ENCODE peak calls at places on chromosomes 12 and 14, in seven cellular contexts. One of them, this sample, is unnamed.

GRCh38 chr12:57429473-57430116 is 1.2 kb downstream of the R3HDM2 start:
- DNase-seq in T-helper 2 cell: no peak
- DNase-seq in iPS-NIHi11: no peak
- DNase-seq in stimulated activated CD8-positive, alpha-beta memory T cell treated with anti-CD3 and anti-CD28 coated beads, Interleukin-7, amount 100 ng/mL, for 24 hours: no peak
- DNase-seq in T-helper 17 cell: no peak
- DNase-seq in non-pigmented ciliary epithelial cell: no peak
- DNase-seq in HL-60: no peak
- DNase-seq in this sample: peak

GRCh38 chr12:37543131-37543965 is 773.2 kb upstream of the ALG10B start:
- DNase-seq in T-helper 2 cell: no peak
- DNase-seq in T-helper 17 cell: no peak
- DNase-seq in iPS-NIHi11: no peak
- DNase-seq in non-pigmented ciliary epithelial cell: no peak
- DNase-seq in HL-60: no peak
- DNase-seq in stimulated activated CD8-positive, alpha-beta memory T cell treated with anti-CD3 and anti-CD28 coated beads, Interleukin-7, amount 100 ng/mL, for 24 hours: no peak
- DNase-seq in this sample: no peak

GRCh38 chr12:38919191-38919590 is 13.8 kb upstream of the CPNE8 start:
- DNase-seq in HL-60: no peak
- DNase-seq in T-helper 17 cell: no peak
- DNase-seq in non-pigmented ciliary epithelial cell: no peak
- DNase-seq in iPS-NIHi11: no peak
- DNase-seq in T-helper 2 cell: no peak
- DNase-seq in stimulated activated CD8-positive, alpha-beta memory T cell treated with anti-CD3 and anti-CD28 coated beads, Interleukin-7, amount 100 ng/mL, for 24 hours: no peak
- DNase-seq in this sample: no peak

GRCh38 chr14:30874999-30875787 is 834 bp downstream of the COCH start:
- DNase-seq in T-helper 17 cell: no peak
- DNase-seq in non-pigmented ciliary epithelial cell: no peak
- DNase-seq in T-helper 2 cell: peak
- DNase-seq in stimulated activated CD8-positive, alpha-beta memory T cell treated with anti-CD3 and anti-CD28 coated beads, Interleukin-7, amount 100 ng/mL, for 24 hours: no peak
- DNase-seq in iPS-NIHi11: peak
- DNase-seq in HL-60: no peak
- DNase-seq in this sample: no peak

GRCh38 chr14:26410189-26410685 is 187.6 kb downstream of the NOVA1 start:
- DNase-seq in T-helper 17 cell: no peak
- DNase-seq in iPS-NIHi11: no peak
- DNase-seq in T-helper 2 cell: no peak
- DNase-seq in stimulated activated CD8-positive, alpha-beta memory T cell treated with anti-CD3 and anti-CD28 coated beads, Interleukin-7, amount 100 ng/mL, for 24 hours: no peak
- DNase-seq in HL-60: no peak
- DNase-seq in non-pigmented ciliary epithelial cell: no peak
- DNase-seq in this sample: no peak

GRCh38 chr12:51678086-51678724 is 87.2 kb downstream of the SCN8A start:
- DNase-seq in stimulated activated CD8-positive, alpha-beta memory T cell treated with anti-CD3 and anti-CD28 coated beads, Interleukin-7, amount 100 ng/mL, for 24 hours: no peak
- DNase-seq in T-helper 17 cell: no peak
- DNase-seq in HL-60: peak
- DNase-seq in T-helper 2 cell: peak
- DNase-seq in iPS-NIHi11: peak
- DNase-seq in non-pigmented ciliary epithelial cell: no peak
- DNase-seq in this sample: peak

GRCh38 chr12:111991946-111992345 is 21.0 kb downstream of the TMEM116 start:
- DNase-seq in T-helper 17 cell: no peak
- DNase-seq in iPS-NIHi11: no peak
- DNase-seq in T-helper 2 cell: peak
- DNase-seq in non-pigmented ciliary epithelial cell: no peak
- DNase-seq in stimulated activated CD8-positive, alpha-beta memory T cell treated with anti-CD3 and anti-CD28 coated beads, Interleukin-7, amount 100 ng/mL, for 24 hours: no peak
- DNase-seq in HL-60: no peak
- DNase-seq in this sample: no peak

GRCh38 chr12:20420557-20420956 is 52.2 kb downstream of the PDE3A start:
- DNase-seq in T-helper 17 cell: no peak
- DNase-seq in non-pigmented ciliary epithelial cell: no peak
- DNase-seq in T-helper 2 cell: no peak
- DNase-seq in iPS-NIHi11: no peak
- DNase-seq in stimulated activated CD8-positive, alpha-beta memory T cell treated with anti-CD3 and anti-CD28 coated beads, Interleukin-7, amount 100 ng/mL, for 24 hours: no peak
- DNase-seq in HL-60: no peak
- DNase-seq in this sample: no peak

GRCh38 chr12:118103231-118103600 is 595 bp downstream of the VSIG10 start:
- DNase-seq in iPS-NIHi11: no peak
- DNase-seq in T-helper 2 cell: peak
- DNase-seq in HL-60: no peak
- DNase-seq in T-helper 17 cell: no peak
- DNase-seq in non-pigmented ciliary epithelial cell: no peak
- DNase-seq in stimulated activated CD8-positive, alpha-beta memory T cell treated with anti-CD3 and anti-CD28 coated beads, Interleukin-7, amount 100 ng/mL, for 24 hours: no peak
- DNase-seq in this sample: no peak

GRCh38 chr14:50342211-50343080 is 30.3 kb downstream of the DMAC2L start:
- DNase-seq in non-pigmented ciliary epithelial cell: no peak
- DNase-seq in HL-60: no peak
- DNase-seq in T-helper 2 cell: peak
- DNase-seq in T-helper 17 cell: no peak
- DNase-seq in stimulated activated CD8-positive, alpha-beta memory T cell treated with anti-CD3 and anti-CD28 coated beads, Interleukin-7, amount 100 ng/mL, for 24 hours: no peak
- DNase-seq in iPS-NIHi11: peak
- DNase-seq in this sample: no peak

GRCh38 chr12:58920102-58920955 is at the start of gene LRIG3:
- DNase-seq in stimulated activated CD8-positive, alpha-beta memory T cell treated with anti-CD3 and anti-CD28 coated beads, Interleukin-7, amount 100 ng/mL, for 24 hours: no peak
- DNase-seq in HL-60: peak
- DNase-seq in iPS-NIHi11: peak
- DNase-seq in T-helper 17 cell: no peak
- DNase-seq in non-pigmented ciliary epithelial cell: peak
- DNase-seq in T-helper 2 cell: peak
- DNase-seq in this sample: no peak

GRCh38 chr12:123938679-123939480 is 33.8 kb downstream of the CCDC92 start:
- DNase-seq in T-helper 2 cell: peak
- DNase-seq in HL-60: no peak
- DNase-seq in iPS-NIHi11: peak
- DNase-seq in stimulated activated CD8-positive, alpha-beta memory T cell treated with anti-CD3 and anti-CD28 coated beads, Interleukin-7, amount 100 ng/mL, for 24 hours: no peak
- DNase-seq in T-helper 17 cell: no peak
- DNase-seq in non-pigmented ciliary epithelial cell: no peak
- DNase-seq in this sample: no peak

GRCh38 chr12:54075974-54076373 is 22.3 kb downstream of the HOXC4 start:
- DNase-seq in stimulated activated CD8-positive, alpha-beta memory T cell treated with anti-CD3 and anti-CD28 coated beads, Interleukin-7, amount 100 ng/mL, for 24 hours: no peak
- DNase-seq in non-pigmented ciliary epithelial cell: no peak
- DNase-seq in iPS-NIHi11: peak
- DNase-seq in T-helper 2 cell: no peak
- DNase-seq in T-helper 17 cell: no peak
- DNase-seq in HL-60: no peak
- DNase-seq in this sample: no peak

GRCh38 chr14:22505751-22506710 is 83.0 kb downstream of the DAD1 start:
- DNase-seq in stimulated activated CD8-positive, alpha-beta memory T cell treated with anti-CD3 and anti-CD28 coated beads, Interleukin-7, amount 100 ng/mL, for 24 hours: no peak
- DNase-seq in HL-60: no peak
- DNase-seq in non-pigmented ciliary epithelial cell: no peak
- DNase-seq in iPS-NIHi11: no peak
- DNase-seq in T-helper 17 cell: no peak
- DNase-seq in T-helper 2 cell: no peak
- DNase-seq in this sample: no peak

GRCh38 chr12:3150820-3151590 is 73.8 kb downstream of the TSPAN9 start:
- DNase-seq in HL-60: no peak
- DNase-seq in iPS-NIHi11: peak
- DNase-seq in T-helper 2 cell: no peak
- DNase-seq in non-pigmented ciliary epithelial cell: no peak
- DNase-seq in stimulated activated CD8-positive, alpha-beta memory T cell treated with anti-CD3 and anti-CD28 coated beads, Interleukin-7, amount 100 ng/mL, for 24 hours: no peak
- DNase-seq in T-helper 17 cell: no peak
- DNase-seq in this sample: no peak

GRCh38 chr14:55718551-55718950 is 138.5 kb downstream of the KTN1 start:
- DNase-seq in T-helper 17 cell: no peak
- DNase-seq in iPS-NIHi11: no peak
- DNase-seq in T-helper 2 cell: no peak
- DNase-seq in stimulated activated CD8-positive, alpha-beta memory T cell treated with anti-CD3 and anti-CD28 coated beads, Interleukin-7, amount 100 ng/mL, for 24 hours: no peak
- DNase-seq in non-pigmented ciliary epithelial cell: no peak
- DNase-seq in HL-60: no peak
- DNase-seq in this sample: no peak

GRCh38 chr14:80637726-80638619 is 303.6 kb downstream of the CEP128 start:
- DNase-seq in iPS-NIHi11: no peak
- DNase-seq in HL-60: no peak
- DNase-seq in T-helper 2 cell: no peak
- DNase-seq in T-helper 17 cell: no peak
- DNase-seq in stimulated activated CD8-positive, alpha-beta memory T cell treated with anti-CD3 and anti-CD28 coated beads, Interleukin-7, amount 100 ng/mL, for 24 hours: no peak
- DNase-seq in non-pigmented ciliary epithelial cell: no peak
- DNase-seq in this sample: no peak

GRCh38 chr14:104063998-104064397 is 21.5 kb upstream of the ASPG start:
- DNase-seq in iPS-NIHi11: no peak
- DNase-seq in non-pigmented ciliary epithelial cell: no peak
- DNase-seq in T-helper 2 cell: no peak
- DNase-seq in stimulated activated CD8-positive, alpha-beta memory T cell treated with anti-CD3 and anti-CD28 coated beads, Interleukin-7, amount 100 ng/mL, for 24 hours: no peak
- DNase-seq in T-helper 17 cell: no peak
- DNase-seq in HL-60: no peak
- DNase-seq in this sample: no peak

GRCh38 chr12:47841506-47841905 is 21.8 kb upstream of the HDAC7 start:
- DNase-seq in T-helper 17 cell: no peak
- DNase-seq in non-pigmented ciliary epithelial cell: no peak
- DNase-seq in iPS-NIHi11: no peak
- DNase-seq in T-helper 2 cell: no peak
- DNase-seq in stimulated activated CD8-positive, alpha-beta memory T cell treated with anti-CD3 and anti-CD28 coated beads, Interleukin-7, amount 100 ng/mL, for 24 hours: no peak
- DNase-seq in HL-60: no peak
- DNase-seq in this sample: no peak

This sample was measured in AML-193.